ENCODE peak calls at places on chromosome 17, in ten cellular contexts. Z is endothelial cell of umbilical vein, I is prostate gland, J is spleen, G is HCT116, S is RWPE2, F is lung, B is OCI-LY7, R is heart left ventricle, T is gastrocnemius medialis. O is an unnamed sample. For H3K9me3, the result is how much of the 10 kb centered on the place peaks cover.

GRCh38 chr17:66002807-66003206 is 189.1 kb downstream of the CEP112 start:
- DNase-seq in Z (peak), I (no peak), J (no peak), G (no peak), S (no peak), F (no peak), B (no peak), R (no peak), T (no peak), O (no peak)

GRCh38 chr17:40511667-40512221 is 10.3 kb upstream of the TNS4 start:
- DNase-seq in Z (no peak), I (no peak), J (peak), G (no peak), S (peak), F (no peak), B (no peak), R (no peak), T (peak), O (no peak)

GRCh38 chr17:62684179-62684578 is 56.7 kb downstream of the MRC2 start:
- DNase-seq in Z (no peak), I (no peak), J (no peak), G (no peak), S (no peak), F (no peak), B (no peak), R (no peak), T (no peak), O (no peak)

GRCh38 chr17:66123163-66123562 is 68.8 kb downstream of the CEP112 start:
- DNase-seq in Z (no peak), I (no peak), J (no peak), G (peak), S (no peak), F (no peak), B (no peak), R (no peak), T (no peak), O (no peak)

GRCh38 chr17:12256380-12256995 is 235.8 kb downstream of the MAP2K4 start:
- DNase-seq in Z (peak), I (peak), J (no peak), G (peak), S (no peak), F (no peak), B (peak), R (peak), T (no peak), O (peak)

GRCh38 chr17:32015245-32016013 is 8.2 kb downstream of the LRRC37B start:
- DNase-seq in Z (no peak), I (no peak), J (peak), G (no peak), S (no peak), F (no peak), B (no peak), R (no peak), T (peak), O (no peak)

GRCh38 chr17:66417300-66417719 is 114.9 kb downstream of the PRKCA start:
- DNase-seq in Z (no peak), I (peak), J (no peak), G (no peak), S (no peak), F (no peak), B (no peak), R (no peak), T (no peak), O (no peak)

GRCh38 chr17:82160081-82160480 is 52.6 kb downstream of the CCDC57 start:
- DNase-seq in Z (peak), I (peak), J (no peak), G (peak), S (no peak), F (no peak), B (no peak), R (no peak), T (no peak), O (no peak)

GRCh38 chr17:77269696-77270681 is 129.2 kb downstream of the SEC14L1 start:
- DNase-seq in Z (no peak), I (no peak), J (no peak), G (no peak), S (no peak), F (no peak), B (no peak), R (no peak), T (no peak), O (no peak)

GRCh38 chr17:6637458-6637840 is 3.1 kb downstream of the KIAA0753 start:
- DNase-seq in Z (no peak), I (no peak), J (no peak), G (no peak), S (no peak), F (no peak), B (no peak), R (no peak), T (no peak), O (no peak)

GRCh38 chr17:58254803-58255202 is 16.4 kb downstream of the LPO start:
- DNase-seq in Z (no peak), I (no peak), J (peak), G (peak), S (no peak), F (no peak), B (no peak), R (no peak), T (no peak), O (no peak)

GRCh38 chr17:68401288-68401687 is 56.0 kb downstream of the WIPI1 start:
- DNase-seq in Z (no peak), I (no peak), J (no peak), G (no peak), S (no peak), F (peak), B (no peak), R (no peak), T (no peak), O (no peak)

GRCh38 chr17:31385428-31386285 is 5.8 kb upstream of the RAB11FIP4 start:
- DNase-seq in Z (no peak), I (no peak), J (no peak), G (no peak), S (no peak), F (no peak), B (no peak), R (no peak), T (no peak), O (no peak)

GRCh38 chr17:28916302-28916934 is 13.5 kb upstream of the DHRS13 start:
- DNase-seq in Z (peak), I (peak), J (no peak), G (peak), S (no peak), F (peak), B (peak), R (no peak), T (peak), O (no peak)

GRCh38 chr17:31699281-31699680 is 159.8 kb downstream of the COPRS start:
- DNase-seq in Z (no peak), I (no peak), J (no peak), G (no peak), S (no peak), F (no peak), B (no peak), R (no peak), T (no peak), O (peak)

GRCh38 chr17:8622191-8622590 is 8.3 kb downstream of the MYH10 start:
- DNase-seq in Z (no peak), I (no peak), J (no peak), G (no peak), S (no peak), F (no peak), B (no peak), R (no peak), T (no peak), O (no peak)

GRCh38 chr17:79159926-79160325 is 85.3 kb downstream of the ENGASE start:
- DNase-seq in Z (no peak), I (no peak), J (no peak), G (no peak), S (no peak), F (no peak), B (no peak), R (no peak), T (no peak), O (no peak)

GRCh38 chr17:4444782-4445473 is 11.2 kb downstream of the SPNS3 start:
- DNase-seq in Z (no peak), I (peak), J (no peak), G (no peak), S (no peak), F (peak), B (no peak), R (peak), T (peak), O (peak)

GRCh38 chr17:66548158-66548557 is 245.7 kb downstream of the PRKCA start:
- DNase-seq in Z (peak), I (no peak), J (no peak), G (no peak), S (no peak), F (no peak), B (no peak), R (no peak), T (no peak), O (no peak)

GRCh38 chr17:80951121-80952090 is 40.2 kb upstream of the CHMP6 start:
- DNase-seq in Z (no peak), I (no peak), J (peak), G (no peak), S (peak), F (no peak), B (no peak), R (no peak), T (peak), O (no peak)

GRCh38 chr17:35088647-35088910 is 25.1 kb upstream of the RFFL start:
- DNase-seq in Z (no peak), I (peak), J (no peak), G (peak), S (no peak), F (no peak), B (peak), R (no peak), T (no peak), O (peak)

GRCh38 chr17:17774009-17774881 is 62.5 kb downstream of the SREBF1 start:
- DNase-seq in Z (peak), I (peak), J (no peak), G (no peak), S (no peak), F (no peak), B (no peak), R (no peak), T (peak), O (peak)

GRCh38 chr17:4609761-4610160 is 25.4 kb downstream of the SMTNL2 start:
- DNase-seq in Z (no peak), I (no peak), J (no peak), G (no peak), S (no peak), F (no peak), B (no peak), R (no peak), T (peak), O (no peak)

GRCh38 chr17:39921323-39921722 is 2.9 kb upstream of the GSDMB start:
- DNase-seq in Z (no peak), I (no peak), J (no peak), G (no peak), S (no peak), F (no peak), B (no peak), R (no peak), T (no peak), O (no peak)

GRCh38 chr17:20053343-20053964 is 44.3 kb downstream of the SPECC1 start:
- DNase-seq in Z (no peak), I (no peak), J (no peak), G (no peak), S (no peak), F (no peak), B (no peak), R (no peak), T (no peak), O (no peak)

GRCh38 chr17:8598913-8599312 is 31.6 kb downstream of the MYH10 start:
- DNase-seq in Z (no peak), I (no peak), J (no peak), G (no peak), S (no peak), F (no peak), B (no peak), R (no peak), T (no peak), O (no peak)

GRCh38 chr17:81518113-81518784 is 5.7 kb upstream of the ACTG1 start:
- DNase-seq in Z (no peak), I (no peak), J (no peak), G (no peak), S (peak), F (no peak), B (peak), R (no peak), T (no peak), O (peak)

GRCh38 chr17:31877911-31878702 is 19.1 kb upstream of the COPRS start:
- DNase-seq in Z (peak), I (peak), J (no peak), G (no peak), S (no peak), F (no peak), B (no peak), R (no peak), T (no peak), O (no peak)

GRCh38 chr17:2158011-2158410 is 103.1 kb downstream of the HIC1 start:
- DNase-seq in Z (no peak), I (no peak), J (no peak), G (no peak), S (no peak), F (peak), B (no peak), R (no peak), T (no peak), O (no peak)

GRCh38 chr17:40320771-40321501 is 12.0 kb downstream of the RARA start:
- DNase-seq in Z (no peak), I (no peak), J (peak), G (no peak), S (no peak), F (peak), B (no peak), R (peak), T (peak), O (peak)

GRCh38 chr17:42023524-42024349 is 3.8 kb downstream of the NKIRAS2 start:
- DNase-seq in Z (no peak), I (no peak), J (peak), G (no peak), S (no peak), F (peak), B (no peak), R (no peak), T (peak), O (no peak)

GRCh38 chr17:33888455-33888854 is 366.6 kb upstream of the CCL2 start:
- DNase-seq in Z (no peak), I (no peak), J (no peak), G (no peak), S (no peak), F (no peak), B (no peak), R (no peak), T (no peak), O (no peak)

GRCh38 chr17:34579017-34579946 is at the start of gene TMEM132E:
- DNase-seq in Z (peak), I (peak), J (no peak), G (no peak), S (no peak), F (peak), B (no peak), R (peak), T (no peak), O (peak)

GRCh38 chr17:62859146-62859545 is 51.0 kb upstream of the MARCHF10 start:
- DNase-seq in Z (peak), I (no peak), J (no peak), G (no peak), S (no peak), F (no peak), B (no peak), R (no peak), T (no peak), O (no peak)

GRCh38 chr17:30336369-30337171 is 2.7 kb upstream of the TMIGD1 start:
- DNase-seq in Z (peak), I (no peak), J (no peak), G (peak), S (no peak), F (peak), B (peak), R (no peak), T (no peak), O (peak)

GRCh38 chr17:2067048-2067452 is 12.1 kb downstream of the HIC1 start:
- DNase-seq in Z (no peak), I (no peak), J (no peak), G (no peak), S (no peak), F (no peak), B (no peak), R (no peak), T (no peak), O (no peak)

GRCh38 chr17:4968916-4969550 is 1.4 kb upstream of the SPAG7 start:
- DNase-seq in Z (peak), I (no peak), J (no peak), G (no peak), S (no peak), F (no peak), B (no peak), R (no peak), T (peak), O (no peak)

GRCh38 chr17:9907131-9907530 is 2.1 kb upstream of the RCVRN start:
- DNase-seq in Z (no peak), I (no peak), J (peak), G (no peak), S (no peak), F (no peak), B (no peak), R (no peak), T (no peak), O (no peak)

GRCh38 chr17:35765731-35766488 is 5.2 kb downstream of the C17orf50 start:
- DNase-seq in Z (no peak), I (no peak), J (no peak), G (no peak), S (no peak), F (no peak), B (no peak), R (no peak), T (no peak), O (no peak)

GRCh38 chr17:52660692-52661091 is 502.2 kb upstream of the CA10 start:
- DNase-seq in Z (no peak), I (no peak), J (no peak), G (no peak), S (no peak), F (no peak), B (no peak), R (no peak), T (no peak), O (no peak)

DNA sequence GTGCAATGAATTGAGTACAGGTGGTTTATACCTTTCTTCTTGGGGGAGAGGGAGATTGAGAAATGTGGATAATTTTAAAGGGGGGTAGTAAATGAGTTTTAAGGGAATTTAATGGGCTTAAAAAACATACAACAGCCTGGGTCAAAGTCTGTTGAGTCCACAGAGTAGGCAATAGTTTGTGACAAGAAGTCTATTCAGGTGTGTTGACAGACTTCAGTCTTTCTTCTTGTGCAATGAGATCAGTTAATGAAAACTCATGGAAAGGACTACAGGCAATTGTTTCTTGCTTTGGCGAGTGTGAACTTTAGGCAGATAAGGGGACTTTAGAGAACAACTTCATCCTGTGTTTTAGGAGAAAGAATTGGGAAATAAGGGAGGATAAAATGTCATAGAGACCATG is 507.8 kb upstream of the CA10 start:
- DNase-seq in Z (no peak), I (no peak), J (no peak), G (no peak), S (no peak), F (no peak), B (no peak), R (no peak), T (no peak), O (no peak)
- H3K9me3 ChIP-seq in Z (under half), I (under half), J (under half), G (under half), S (under half), F (under half), B (under half), R (under half), T (under half), O (under half)

DNA sequence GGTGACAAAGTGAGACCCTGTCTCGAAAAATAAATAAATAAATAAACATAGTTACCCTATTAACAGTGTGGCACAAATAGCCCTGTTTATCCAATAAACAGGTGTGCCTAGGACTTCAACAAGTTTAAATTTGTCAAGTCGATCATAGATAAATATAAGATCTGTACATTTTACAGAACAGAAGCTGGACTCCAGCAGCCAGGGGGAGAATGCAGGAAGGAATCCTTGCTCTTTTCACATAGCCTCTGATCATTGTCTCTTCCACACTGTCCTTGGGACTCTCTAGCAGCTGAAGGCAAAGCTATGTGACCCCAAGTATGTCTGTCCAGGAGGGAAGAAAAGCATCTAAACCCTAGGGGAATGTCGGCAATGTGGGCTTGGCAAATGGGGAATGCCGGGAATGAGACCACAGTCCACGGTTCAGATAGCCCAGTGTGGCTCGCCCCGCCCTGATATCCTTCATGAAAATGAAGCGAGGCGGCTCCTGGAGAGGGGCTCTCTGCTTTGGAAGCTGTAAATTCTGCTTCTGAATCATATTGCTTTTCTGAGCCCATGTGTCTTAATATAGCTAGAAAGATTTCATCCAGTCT is 24.8 kb upstream of the GRB2 start:
- DNase-seq in Z (no peak), I (no peak), J (no peak), G (no peak), S (no peak), F (no peak), B (no peak), R (no peak), T (no peak), O (peak)
- TF ChIP-seq CTCF in Z (no peak), I (no peak), J (no peak), G (no peak), S (no peak), F (no peak), B (no peak), R (no peak), T (no peak), O (no peak)

GRCh38 chr17:50944902-50945720 is 79.0 kb upstream of the TOB1 start:
- DNase-seq in Z (no peak), I (no peak), J (no peak), G (no peak), S (peak), F (no peak), B (no peak), R (no peak), T (peak), O (peak)
- H3K4me3 ChIP-seq in Z (no peak), I (peak), J (peak), G (peak), S (no peak), F (no peak), B (no peak), R (peak), T (peak), O (peak)

GRCh38 chr17:22490399-22490798 is 798.1 kb downstream of the KCNJ18 start:
- DNase-seq in Z (no peak), I (no peak), J (no peak), G (no peak), S (no peak), F (no peak), B (no peak), R (no peak), T (no peak), O (no peak)
- H3K9me3 ChIP-seq in Z (under half), I (under half), J (under half), G (under half), S (under half), F (under half), B (under half), R (under half), T (under half), O (under half)

GRCh38 chr17:46061435-46061834 is 62.4 kb downstream of the STH start:
- DNase-seq in Z (peak), I (no peak), J (no peak), G (peak), S (no peak), F (no peak), B (no peak), R (no peak), T (no peak), O (no peak)
- TF ChIP-seq CTCF in Z (no peak), I (peak), J (no peak), G (peak), S (peak), F (no peak), B (peak), R (peak), T (peak), O (peak)

GRCh38 chr17:38577645-38578173 is 28.0 kb downstream of the SRCIN1 start:
- DNase-seq in Z (no peak), I (no peak), J (no peak), G (no peak), S (no peak), F (no peak), B (no peak), R (no peak), T (no peak), O (no peak)
- H3K4me3 ChIP-seq in Z (no peak), I (no peak), J (no peak), G (no peak), S (no peak), F (no peak), B (no peak), R (no peak), T (no peak), O (no peak)

GRCh38 chr17:3207367-3207766 is at the start of gene OR1A1:
- DNase-seq in Z (no peak), I (no peak), J (no peak), G (no peak), S (no peak), F (no peak), B (no peak), R (no peak), T (no peak), O (no peak)
- H3K9me3 ChIP-seq in Z (under half), I (under half), J (under half), G (under half), S (under half), F (under half), B (under half), R (under half), T (under half), O (under half)

O was measured in transverse colon.